ENCODE peak calls at places on chromosome 21, in nine cellular contexts. S is upper lobe of right lung, M is ovary, C is dorsolateral prefrontal cortex, P is hepatocyte, U is heart right ventricle, Y is body of pancreas, K is right lobe of liver, D is tibial nerve. N is an unnamed sample. For H3K27me3, the result is how much of the 10 kb centered on the place peaks cover.

GRCh38 chr21:29215709-29216108 is 83.0 kb upstream of the BACH1 start:
- DNase-seq in S (no peak), M (no peak), U (no peak), C (no peak), D (no peak), P (no peak), Y (peak), K (no peak), N (no peak)

GRCh38 chr21:35697321-35697808 is 363.0 kb downstream of the SETD4 start:
- DNase-seq in D (peak), M (peak), U (peak), S (peak), P (peak), Y (peak), K (peak), C (peak), N (no peak)

GRCh38 chr21:45134677-45135076 is 60.3 kb downstream of the ADARB1 start:
- DNase-seq in S (no peak), C (no peak), Y (no peak), U (no peak), D (no peak), M (no peak), K (no peak), P (no peak), N (no peak)

GRCh38 chr21:14850394-14850793 is 214.4 kb downstream of the NRIP1 start:
- DNase-seq in S (no peak), C (no peak), P (no peak), M (no peak), K (no peak), Y (no peak), U (no peak), D (no peak), N (peak)

GRCh38 chr21:44952116-44952928 is 12.5 kb downstream of the SLX9 start:
- DNase-seq in P (no peak), M (no peak), K (no peak), U (peak), D (no peak), Y (no peak), S (peak), C (peak), N (no peak)

GRCh38 chr21:25689226-25689625 is 45.5 kb downstream of the ATP5PF start:
- DNase-seq in Y (no peak), U (no peak), M (no peak), K (no peak), S (no peak), D (no peak), C (no peak), P (no peak), N (no peak)

GRCh38 chr21:44083631-44084291 is 23.4 kb upstream of the PWP2 start:
- DNase-seq in P (no peak), M (no peak), C (no peak), Y (no peak), S (peak), K (no peak), D (no peak), U (no peak), N (no peak)

GRCh38 chr21:26443867-26444266 is 129.2 kb downstream of the CYYR1 start:
- DNase-seq in U (no peak), K (no peak), C (no peak), S (no peak), M (no peak), Y (no peak), P (no peak), D (no peak), N (no peak)

GRCh38 chr21:36799869-36800268 is 101.0 kb downstream of the SIM2 start:
- DNase-seq in S (no peak), C (no peak), D (no peak), Y (no peak), K (no peak), U (no peak), P (no peak), M (peak), N (no peak)

GRCh38 chr21:45436371-45437040 is 31.5 kb downstream of the COL18A1 start:
- DNase-seq in C (no peak), D (no peak), P (no peak), M (no peak), Y (no peak), S (no peak), K (no peak), U (no peak), N (no peak)

GRCh38 chr21:38402291-38402690 is 96.0 kb downstream of the ERG start:
- DNase-seq in M (no peak), C (no peak), S (no peak), Y (no peak), D (no peak), K (no peak), P (no peak), U (no peak), N (no peak)

GRCh38 chr21:38402795-38403194 is 95.5 kb downstream of the ERG start:
- DNase-seq in Y (no peak), D (no peak), C (no peak), K (no peak), M (no peak), S (no peak), U (no peak), P (no peak), N (no peak)

GRCh38 chr21:38400195-38400695 is 98.0 kb downstream of the ERG start:
- DNase-seq in Y (no peak), D (no peak), K (no peak), S (no peak), M (no peak), C (no peak), U (no peak), P (no peak), N (no peak)

GRCh38 chr21:38401527-38401926 is 96.8 kb downstream of the ERG start:
- DNase-seq in M (no peak), U (no peak), D (no peak), C (no peak), Y (no peak), P (no peak), S (no peak), K (no peak), N (no peak)

DNA sequence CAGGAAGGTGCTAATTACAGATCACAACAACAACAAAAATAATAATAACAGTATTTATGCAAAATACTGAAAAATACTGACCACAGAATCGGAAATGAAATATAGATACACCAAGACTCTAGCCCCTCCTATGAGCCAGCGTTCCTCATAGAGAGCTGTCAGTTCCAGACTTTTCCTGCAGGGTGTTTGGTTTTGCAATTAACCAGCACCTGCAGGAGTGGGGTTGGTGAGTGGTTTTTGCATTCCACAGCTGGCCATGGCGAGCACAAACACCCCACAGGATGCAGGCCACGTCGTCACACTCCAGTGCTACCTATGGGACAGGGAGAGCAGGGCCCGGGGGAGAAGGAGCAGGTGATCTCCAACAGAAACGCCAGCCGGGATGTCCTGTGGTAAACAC is 94.1 kb downstream of the ERG start:
- DNase-seq in M (no peak), C (no peak), K (no peak), U (no peak), P (no peak), D (no peak), S (no peak), Y (no peak), N (no peak)
- H3K27ac ChIP-seq in M (no peak), C (no peak), K (no peak), U (no peak), P (no peak), D (no peak), S (no peak), Y (no peak), N (no peak)

GRCh38 chr21:33157303-33157702 is 72.4 kb upstream of the IFNAR2 start:
- DNase-seq in U (no peak), K (no peak), S (no peak), Y (no peak), C (no peak), M (no peak), P (no peak), D (no peak), N (no peak)

GRCh38 chr21:33155457-33155856 is 74.3 kb upstream of the IFNAR2 start:
- DNase-seq in K (no peak), S (no peak), P (no peak), M (no peak), C (no peak), U (no peak), D (no peak), Y (no peak), N (no peak)

GRCh38 chr21:33155005-33155404 is 74.7 kb upstream of the IFNAR2 start:
- DNase-seq in K (no peak), M (no peak), U (no peak), S (no peak), D (no peak), P (no peak), C (no peak), Y (no peak), N (no peak)

GRCh38 chr21:33149166-33149565 is 79.2 kb downstream of the OLIG1 start:
- DNase-seq in M (no peak), Y (no peak), P (no peak), C (no peak), S (no peak), K (no peak), D (no peak), U (no peak), N (no peak)

GRCh38 chr21:33152228-33153130 is 77.3 kb upstream of the IFNAR2 start:
- DNase-seq in K (no peak), Y (peak), M (no peak), U (no peak), D (no peak), C (no peak), S (no peak), P (no peak), N (no peak)
- H3K27me3 ChIP-seq in K (under half), Y (under half), M (under half), U (half or more), D (under half), C (under half), S (under half), P (under half), N (under half)

GRCh38 chr21:34545079-34545884 is 33.3 kb upstream of the KCNE1 start:
- DNase-seq in S (peak), C (peak), K (peak), U (no peak), M (no peak), D (no peak), Y (peak), P (peak), N (no peak)
- H3K4me3 ChIP-seq in S (no peak), C (peak), K (no peak), U (no peak), M (no peak), D (no peak), Y (no peak), P (no peak), N (peak)

DNA sequence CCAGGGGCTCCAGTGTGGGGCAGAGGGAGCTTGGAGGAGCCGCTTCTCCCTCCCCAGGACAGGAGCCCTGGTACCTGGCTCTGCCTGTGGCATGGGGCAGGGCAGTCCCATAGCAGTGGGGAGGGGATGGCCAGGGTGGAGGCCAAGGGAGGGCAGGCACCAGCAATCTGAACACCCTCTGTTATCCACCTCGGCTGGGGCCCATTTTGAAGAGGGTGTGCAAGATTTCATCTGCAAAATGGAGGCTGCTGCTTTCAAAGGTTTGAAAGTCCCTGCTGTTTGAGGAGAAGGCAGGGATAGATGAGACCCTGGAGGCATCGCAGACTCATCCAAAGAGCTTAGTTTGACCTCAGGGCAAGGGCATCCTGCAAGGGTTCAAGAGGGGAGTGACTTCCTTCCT is 15.2 kb upstream of the TMPRSS2 start:
- DNase-seq in D (no peak), K (no peak), S (no peak), U (no peak), Y (no peak), M (no peak), C (no peak), P (no peak), N (no peak)
- H3K27ac ChIP-seq in D (no peak), K (no peak), S (no peak), U (no peak), Y (no peak), M (no peak), C (no peak), P (no peak), N (no peak)

GRCh38 chr21:42411891-42412635 is 8.4 kb downstream of the UBASH3A start:
- DNase-seq in K (no peak), U (no peak), D (no peak), M (no peak), S (peak), P (no peak), C (no peak), Y (no peak), N (no peak)
- H3K27me3 ChIP-seq in K (under half), U (under half), D (under half), M (under half), S (under half), P (under half), C (under half), Y (under half), N (under half)

GRCh38 chr21:31426235-31426797 is 82.3 kb upstream of the TIAM1 start:
- DNase-seq in S (no peak), D (no peak), P (no peak), M (no peak), Y (no peak), C (no peak), K (no peak), U (no peak), N (no peak)
- H3K4me3 ChIP-seq in S (no peak), D (no peak), P (no peak), M (no peak), Y (no peak), C (no peak), K (no peak), U (no peak), N (no peak)